ENCODE peak calls at places on chromosomes 2 and 18, in five cellular contexts. B, U, P, W and V are unnamed samples. For H3K4me1, the result is how much of the 10 kb centered on the place peaks cover.

GRCh38 chr2:144464730-144465129 is 55.2 kb downstream of the ZEB2 start:
- DNase-seq in B (no peak), U (no peak), P (no peak), W (no peak), V (no peak)

GRCh38 chr18:45687617-45688016 is 36.4 kb upstream of the SLC14A1 start:
- DNase-seq in B (no peak), U (no peak), P (no peak), W (no peak), V (no peak)

GRCh38 chr2:128727914-128728313 is 409.2 kb upstream of the HS6ST1 start:
- DNase-seq in B (no peak), U (no peak), P (no peak), W (no peak), V (no peak)

GRCh38 chr2:239944706-239945551 is 80.2 kb downstream of the NDUFA10 start:
- DNase-seq in B (no peak), U (no peak), P (no peak), W (no peak), V (no peak)

GRCh38 chr2:230153390-230153976 is 66.3 kb downstream of the SP110 start:
- DNase-seq in B (no peak), U (no peak), P (peak), W (no peak), V (no peak)

GRCh38 chr18:32724071-32724696 is 48.6 kb downstream of the KLHL14 start:
- DNase-seq in B (no peak), U (no peak), P (no peak), W (no peak), V (no peak)

GRCh38 chr2:190695739-190696138 is 46.9 kb downstream of the NAB1 start:
- DNase-seq in B (no peak), U (no peak), P (no peak), W (no peak), V (peak)

GRCh38 chr2:111702119-111702808 is 181.7 kb downstream of the ANAPC1 start:
- DNase-seq in B (no peak), U (peak), P (peak), W (no peak), V (peak)

GRCh38 chr2:59851848-59852475 is 701.5 kb downstream of the BCL11A start:
- DNase-seq in B (no peak), U (no peak), P (no peak), W (no peak), V (peak)

GRCh38 chr2:234556848-234557573 is 60.1 kb upstream of the ARL4C start:
- DNase-seq in B (no peak), U (no peak), P (no peak), W (peak), V (no peak)

GRCh38 chr2:26442707-26443106 is 35.2 kb downstream of the OTOF start:
- DNase-seq in B (no peak), U (no peak), P (no peak), W (no peak), V (no peak)
- TF ChIP-seq CTCF in B (no peak), U (no peak), P (no peak), W (no peak), V (no peak)

GRCh38 chr2:9799011-9799596 is 44.2 kb upstream of the TAF1B start:
- DNase-seq in B (no peak), U (no peak), P (no peak), W (no peak), V (no peak)
- H3K4me1 ChIP-seq in B (under half), U (under half), P (under half), W (under half), V (under half)

DNA sequence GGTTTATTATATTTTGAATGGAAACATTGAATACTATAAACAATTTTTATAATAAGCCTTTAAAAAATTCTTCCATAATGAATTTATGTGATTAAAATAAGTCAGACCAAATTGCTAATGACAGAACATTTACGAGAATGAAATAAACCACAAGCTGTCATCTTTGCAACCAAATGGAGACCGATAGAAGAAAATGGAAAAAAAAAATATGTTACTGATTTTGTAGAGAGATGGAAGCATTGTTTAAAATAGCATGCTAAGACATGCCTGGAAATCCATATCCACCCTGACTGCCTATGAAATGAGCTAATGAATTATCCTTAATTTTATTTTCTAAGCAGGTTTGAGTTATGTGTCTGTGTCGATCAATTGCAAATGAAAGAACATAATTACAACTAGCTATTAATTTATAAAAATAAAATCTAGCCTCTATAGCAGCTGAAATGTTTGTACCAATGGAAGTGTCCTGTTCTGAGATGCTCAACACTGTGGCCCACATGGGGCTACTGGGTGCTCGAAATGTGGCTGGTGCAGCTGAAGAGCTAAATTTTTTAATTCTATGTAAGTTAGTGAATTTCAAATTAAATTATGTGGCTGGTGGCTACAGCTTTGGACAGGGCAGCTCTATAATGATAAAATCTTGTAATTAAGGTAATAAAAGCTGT is 832.8 kb downstream of the RNF144A start:
- DNase-seq in B (no peak), U (no peak), P (no peak), W (no peak), V (no peak)
- H3K4me3 ChIP-seq in B (no peak), U (no peak), P (no peak), W (no peak), V (no peak)

GRCh38 chr18:74329688-74330205 is 14.1 kb downstream of the C18orf63 start:
- DNase-seq in B (no peak), U (no peak), P (no peak), W (no peak), V (no peak)

GRCh38 chr18:74334242-74334893 is 18.7 kb downstream of the C18orf63 start:
- DNase-seq in B (no peak), U (no peak), P (no peak), W (no peak), V (no peak)

GRCh38 chr18:74333091-74333490 is 17.5 kb downstream of the C18orf63 start:
- DNase-seq in B (no peak), U (no peak), P (no peak), W (no peak), V (no peak)

GRCh38 chr18:74328196-74328595 is 12.6 kb downstream of the C18orf63 start:
- DNase-seq in B (no peak), U (no peak), P (no peak), W (no peak), V (no peak)

GRCh38 chr18:74331404-74331803 is 15.8 kb downstream of the C18orf63 start:
- DNase-seq in B (no peak), U (no peak), P (peak), W (no peak), V (peak)
- TF ChIP-seq CTCF in B (no peak), U (peak), P (peak), W (no peak), V (peak)